ENCODE peak calls at places on chromosomes 2 and 18, in nine cellular contexts. N is stomach; E is cardiac muscle cell; B is CD4-positive, alpha-beta T cell; O is Calu3; F is CD14-positive monocyte; J is heart right ventricle; S is gastrocnemius medialis; U is astrocyte of the spinal cord. A is an unnamed sample.

GRCh38 chr2:208501217-208501616 is 94.6 kb downstream of the PTH2R start:
- DNase-seq in S (no peak), B (no peak), N (no peak), E (peak), J (no peak), O (peak), U (no peak), F (no peak), A (no peak)

GRCh38 chr2:97732436-97733340 is 19.3 kb downstream of the ZAP70 start:
- DNase-seq in B (no peak), J (no peak), S (no peak), N (no peak), O (no peak), U (no peak), F (no peak), E (no peak), A (no peak)

GRCh38 chr2:233572468-233572867 is 5.9 kb upstream of the USP40 start:
- DNase-seq in S (no peak), U (no peak), N (no peak), B (no peak), O (no peak), F (no peak), J (no peak), E (no peak), A (no peak)

GRCh38 chr2:20450201-20451108 is 3.6 kb downstream of the RHOB start:
- DNase-seq in E (peak), S (peak), F (no peak), N (peak), B (no peak), O (peak), U (peak), J (peak), A (no peak)

GRCh38 chr2:121925466-121925865 is 170.0 kb downstream of the TSN start:
- DNase-seq in J (no peak), E (no peak), U (no peak), B (no peak), N (no peak), F (no peak), O (no peak), S (no peak), A (no peak)

GRCh38 chr2:46804794-46805193 is 110.8 kb downstream of the MCFD2 start:
- DNase-seq in E (no peak), B (no peak), S (no peak), F (no peak), N (no peak), U (no peak), J (no peak), O (no peak), A (no peak)

GRCh38 chr18:61817086-61817485 is 75.7 kb downstream of the RNF152 start:
- DNase-seq in B (no peak), O (no peak), U (no peak), F (no peak), E (no peak), N (no peak), J (no peak), S (no peak), A (no peak)

GRCh38 chr2:98761267-98761781 is 30.4 kb upstream of the MGAT4A start:
- DNase-seq in O (peak), B (peak), U (no peak), E (no peak), J (no peak), F (no peak), S (no peak), N (no peak), A (no peak)

GRCh38 chr2:85161626-85161960 is 28.4 kb downstream of the TCF7L1 start:
- DNase-seq in S (no peak), U (peak), N (no peak), E (no peak), B (no peak), J (no peak), O (no peak), F (no peak), A (no peak)

GRCh38 chr2:161388146-161388779 is 27.8 kb upstream of the TBR1 start:
- DNase-seq in S (no peak), E (no peak), F (no peak), N (no peak), O (no peak), U (no peak), J (no peak), B (no peak), A (no peak)

GRCh38 chr2:71336384-71336783 is 4.8 kb downstream of the ZNF638 start:
- DNase-seq in U (no peak), S (no peak), O (no peak), F (no peak), E (no peak), J (no peak), B (no peak), N (no peak), A (no peak)

GRCh38 chr2:24824071-24824588 is 30.9 kb downstream of the CENPO start:
- DNase-seq in B (no peak), E (no peak), S (no peak), U (no peak), O (no peak), N (peak), F (no peak), J (no peak), A (no peak)

GRCh38 chr2:191851159-191851558 is 4.3 kb upstream of the CAVIN2 start:
- DNase-seq in O (no peak), J (no peak), B (no peak), N (no peak), U (no peak), F (no peak), S (no peak), E (no peak), A (no peak)

GRCh38 chr2:117859924-117860647 is 45.6 kb downstream of the DDX18 start:
- DNase-seq in E (no peak), F (no peak), O (no peak), B (no peak), S (no peak), U (no peak), J (no peak), N (no peak), A (no peak)

GRCh38 chr2:5834491-5834890 is 142.3 kb downstream of the SOX11 start:
- DNase-seq in U (no peak), B (no peak), S (no peak), N (no peak), F (no peak), J (peak), O (no peak), E (no peak), A (no peak)

GRCh38 chr2:5841126-5841525 is 148.9 kb downstream of the SOX11 start:
- DNase-seq in S (no peak), J (no peak), F (no peak), B (no peak), E (no peak), U (no peak), O (no peak), N (no peak), A (no peak)

GRCh38 chr2:5842326-5842725 is 150.1 kb downstream of the SOX11 start:
- DNase-seq in S (no peak), U (no peak), E (no peak), J (no peak), O (no peak), F (no peak), B (no peak), N (no peak), A (no peak)

GRCh38 chr2:5839563-5839962 is 147.4 kb downstream of the SOX11 start:
- DNase-seq in U (peak), S (no peak), O (no peak), N (no peak), F (no peak), B (no peak), E (no peak), J (no peak), A (no peak)
- TF ChIP-seq CTCF in U (no peak), S (no peak), O (no peak), N (no peak), F (no peak), B (no peak), E (no peak), J (no peak), A (no peak)

GRCh38 chr18:60775978-60776377 is 403.4 kb upstream of the MC4R start:
- DNase-seq in S (no peak), B (no peak), N (no peak), E (no peak), J (no peak), U (no peak), O (no peak), F (no peak), A (no peak)
- TF ChIP-seq CTCF in S (no peak), B (no peak), N (no peak), E (no peak), J (no peak), U (no peak), O (no peak), F (no peak), A (no peak)

GRCh38 chr2:234631896-234632514 is 135.1 kb upstream of the ARL4C start:
- DNase-seq in E (no peak), F (no peak), S (no peak), B (no peak), O (no peak), U (no peak), N (no peak), J (no peak), A (no peak)

GRCh38 chr2:234632527-234633391 is 135.9 kb upstream of the ARL4C start:
- DNase-seq in S (no peak), F (no peak), J (no peak), U (peak), B (no peak), E (no peak), O (no peak), N (no peak), A (no peak)

GRCh38 chr2:234630676-234631350 is 133.9 kb upstream of the ARL4C start:
- DNase-seq in E (peak), O (no peak), N (no peak), B (no peak), S (no peak), J (no peak), U (peak), F (no peak), A (no peak)

GRCh38 chr2:234633581-234634230 is 136.8 kb upstream of the ARL4C start:
- DNase-seq in B (no peak), F (no peak), U (no peak), S (no peak), E (no peak), J (no peak), O (no peak), N (no peak), A (no peak)

DNA sequence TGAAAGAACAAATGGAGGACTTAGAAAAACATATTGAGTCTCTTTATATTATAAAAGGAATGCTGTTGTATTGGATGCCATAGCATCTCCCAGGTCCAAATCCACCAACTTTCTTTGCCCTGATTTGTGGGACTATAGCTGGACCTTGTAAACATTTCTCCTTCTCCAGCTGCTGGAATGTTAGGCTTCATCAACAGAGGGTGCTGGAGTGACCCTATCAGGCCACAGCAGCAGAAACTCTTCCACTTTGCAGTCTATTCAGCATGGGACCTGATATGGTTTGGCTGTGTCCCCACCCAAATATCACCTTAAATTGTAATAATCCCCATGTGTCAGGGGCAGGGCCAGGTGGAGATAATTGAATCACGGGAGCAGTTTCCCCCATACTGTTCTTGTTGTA is 138.4 kb upstream of the ARL4C start:
- DNase-seq in U (no peak), O (no peak), F (no peak), J (no peak), B (no peak), E (no peak), N (no peak), S (no peak), A (no peak)
- TF ChIP-seq CTCF in U (peak), O (no peak), F (no peak), J (no peak), B (no peak), E (peak), N (no peak), S (no peak), A (no peak)

GRCh38 chr2:234745347-234745746 is 206.5 kb upstream of the SH3BP4 start:
- DNase-seq in J (no peak), O (no peak), N (no peak), B (no peak), U (no peak), F (no peak), S (no peak), E (no peak), A (no peak)
- TF ChIP-seq CTCF in J (no peak), O (peak), N (no peak), B (no peak), U (no peak), F (no peak), S (no peak), E (peak), A (peak)